ENCODE peak calls at places on chromosomes 11 and 22, in six cellular contexts. C, S, L, D, B and N are unnamed samples.

GRCh38 chr22:17699696-17700330 is 61.3 kb downstream of the BCL2L13 start:
- DNase-seq in B (no peak), C (no peak), S (no peak), D (no peak), L (no peak), N (no peak)

GRCh38 chr22:20396639-20397038 is 2.7 kb downstream of the ZNF74 start:
- DNase-seq in L (no peak), B (no peak), D (no peak), C (no peak), S (no peak), N (no peak)

GRCh38 chr11:116217006-116217405 is 555.8 kb downstream of the BUD13 start:
- DNase-seq in C (peak), L (peak), B (no peak), S (no peak), D (peak), N (no peak)

GRCh38 chr11:11456896-11457295 is 103.8 kb upstream of the CSNK2A3 start:
- DNase-seq in S (no peak), C (no peak), B (no peak), L (no peak), D (no peak), N (no peak)

GRCh38 chr11:134589155-134589554 is 177.1 kb upstream of the B3GAT1 start:
- DNase-seq in D (no peak), B (no peak), S (no peak), L (no peak), C (no peak), N (no peak)

GRCh38 chr11:76617553-76618265 is 52.8 kb downstream of the LRRC32 start:
- DNase-seq in B (peak), D (no peak), L (no peak), C (no peak), S (no peak), N (no peak)

GRCh38 chr11:81772161-81772560 is 961.5 kb downstream of the FAM181B start:
- DNase-seq in L (no peak), D (peak), S (no peak), B (no peak), C (no peak), N (no peak)

GRCh38 chr22:48354082-48354481 is 1473.6 kb downstream of the BRD1 start:
- DNase-seq in S (no peak), D (no peak), B (no peak), L (peak), C (peak), N (no peak)

GRCh38 chr11:68960299-68961071 is 20.3 kb downstream of the MRGPRD start:
- DNase-seq in S (peak), L (no peak), C (no peak), B (no peak), D (no peak), N (no peak)

GRCh38 chr22:42697542-42698013 is 23.1 kb downstream of the A4GALT start:
- DNase-seq in S (no peak), C (no peak), D (peak), B (peak), L (peak), N (peak)

GRCh38 chr22:27642104-27642800 is 159.3 kb downstream of the MN1 start:
- DNase-seq in S (peak), C (no peak), D (no peak), B (no peak), L (no peak), N (no peak)

GRCh38 chr11:125201525-125202121 is 37.1 kb downstream of the PKNOX2 start:
- DNase-seq in B (no peak), D (peak), L (no peak), C (peak), S (no peak), N (peak)

GRCh38 chr11:84800755-84801346 is 826.3 kb downstream of the DLG2 start:
- DNase-seq in L (peak), B (no peak), S (no peak), D (no peak), C (no peak), N (peak)

GRCh38 chr11:77080643-77081210 is 14.0 kb downstream of the CAPN5 start:
- DNase-seq in C (no peak), S (no peak), L (no peak), B (peak), D (no peak), N (no peak)

GRCh38 chr11:32034149-32034548 is 56.7 kb upstream of the RCN1 start:
- DNase-seq in C (no peak), S (no peak), B (no peak), D (no peak), L (no peak), N (no peak)

GRCh38 chr11:2991477-2992233 is 474 bp downstream of the NAP1L4 start:
- DNase-seq in S (no peak), C (peak), L (peak), B (peak), D (peak), N (no peak)

GRCh38 chr11:88324562-88325345 is 12.8 kb downstream of the CTSC start:
- DNase-seq in B (no peak), C (no peak), S (no peak), D (no peak), L (no peak), N (no peak)

GRCh38 chr11:64644348-64645242 is 53.6 kb downstream of the SLC22A12 start:
- DNase-seq in D (no peak), S (no peak), C (no peak), L (no peak), B (peak), N (no peak)

GRCh38 chr22:26174280-26174679 is 5.0 kb downstream of the SEZ6L start:
- DNase-seq in D (no peak), L (peak), B (no peak), S (no peak), C (no peak), N (no peak)

GRCh38 chr11:72643547-72643946 is 30.7 kb downstream of the PDE2A start:
- DNase-seq in S (no peak), D (peak), B (no peak), C (no peak), L (peak), N (peak)

GRCh38 chr11:36945384-36945783 is 347.3 kb upstream of the RAG2 start:
- DNase-seq in L (peak), D (no peak), S (no peak), C (no peak), B (no peak), N (no peak)

GRCh38 chr22:42114721-42115120 is 15.9 kb downstream of the CYP2D6 start:
- DNase-seq in B (peak), D (peak), L (peak), C (no peak), S (no peak), N (no peak)

GRCh38 chr22:25745341-25746011 is 3.5 kb downstream of the MYO18B start:
- DNase-seq in D (no peak), B (no peak), S (no peak), C (no peak), L (peak), N (no peak)

GRCh38 chr11:2810401-2811205 is 75.0 kb downstream of the CDKN1C start:
- DNase-seq in C (peak), S (peak), D (no peak), B (no peak), L (no peak), N (no peak)

DNA sequence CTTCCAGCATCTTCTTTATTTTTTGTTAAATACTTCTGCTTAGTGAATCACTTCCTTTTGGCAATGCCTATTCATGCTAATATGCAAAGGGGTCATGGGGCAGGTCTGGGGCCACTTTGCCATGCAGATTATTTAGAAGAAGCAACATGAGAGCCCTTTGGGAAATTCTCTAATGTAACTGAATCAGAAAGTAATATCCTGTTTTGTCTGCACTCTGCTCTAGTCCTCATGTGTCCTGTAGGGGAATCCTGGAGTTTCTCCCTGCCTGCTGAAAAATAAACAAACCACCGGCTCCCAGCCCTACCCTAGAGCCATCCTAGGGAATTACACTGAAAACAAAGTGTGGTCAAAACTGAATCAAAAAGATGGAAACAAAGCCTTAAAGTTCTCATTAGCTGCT is 176.4 kb upstream of the POU2AF2 start:
- DNase-seq in B (no peak), D (no peak), S (no peak), C (no peak), L (peak), N (no peak)
- TF ChIP-seq CTCF in B (no peak), D (no peak), S (peak), C (no peak), L (no peak), N (no peak)

DNA sequence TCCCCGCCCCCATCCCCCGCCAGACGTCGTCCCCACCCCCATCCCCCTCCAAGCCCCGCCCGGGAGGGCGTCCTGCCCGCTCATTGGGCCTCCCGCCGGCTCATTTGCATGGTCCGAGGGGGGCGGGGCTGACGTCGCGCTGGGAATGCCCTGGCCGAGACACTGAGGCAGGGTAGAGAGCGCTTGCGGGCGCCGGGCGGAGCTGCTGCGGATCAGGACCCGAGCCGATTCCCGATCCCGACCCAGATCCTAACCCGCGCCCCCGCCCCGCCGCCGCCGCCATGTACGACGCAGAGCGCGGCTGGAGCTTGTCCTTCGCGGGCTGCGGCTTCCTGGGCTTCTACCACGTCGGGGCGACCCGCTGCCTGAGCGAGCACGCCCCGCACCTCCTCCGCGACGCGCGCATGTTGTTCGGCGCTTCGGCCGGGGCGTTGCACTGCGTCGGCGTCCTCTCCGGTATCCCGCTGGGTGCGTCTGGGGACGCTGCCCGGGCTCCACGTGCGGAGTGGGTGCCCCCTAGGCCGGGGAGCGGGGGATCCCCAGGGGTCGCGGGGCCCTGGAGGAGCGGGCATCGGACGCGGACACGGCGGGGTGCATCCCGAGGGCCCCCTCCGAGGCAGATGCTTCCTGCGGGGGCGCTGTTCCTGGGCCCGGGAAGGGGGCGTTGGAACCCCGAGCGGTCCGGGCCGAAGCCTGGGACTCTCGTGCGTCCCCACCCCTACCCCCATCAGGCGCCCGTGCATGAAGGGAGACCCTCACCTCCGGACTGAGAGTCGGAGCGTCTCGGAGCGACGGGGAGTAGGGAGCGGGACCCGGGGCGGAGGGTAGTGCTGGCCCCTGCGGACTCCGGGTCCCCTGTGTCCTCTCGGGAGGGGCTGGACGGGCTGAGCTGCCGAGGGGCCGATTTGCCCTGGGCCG is at the start of gene PNPLA3:
- DNase-seq in D (peak), C (peak), L (peak), S (no peak), B (peak), N (peak)
- TF ChIP-seq CTCF in D (no peak), C (no peak), L (peak), S (peak), B (no peak), N (peak)

GRCh38 chr22:35314161-35314942 is 14.7 kb downstream of the TOM1 start:
- DNase-seq in L (no peak), D (no peak), B (peak), S (no peak), C (peak), N (no peak)

GRCh38 chr22:35311551-35311999 is 11.9 kb downstream of the TOM1 start:
- DNase-seq in D (no peak), S (no peak), L (no peak), B (peak), C (peak), N (no peak)

GRCh38 chr22:35313311-35314121 is 13.8 kb downstream of the TOM1 start:
- DNase-seq in B (peak), L (peak), S (no peak), D (peak), C (peak), N (peak)

GRCh38 chr22:35310556-35311550 is 11.2 kb downstream of the TOM1 start:
- DNase-seq in L (no peak), S (no peak), C (peak), B (no peak), D (peak), N (peak)

GRCh38 chr22:35312198-35313059 is 12.7 kb downstream of the TOM1 start:
- DNase-seq in S (no peak), L (no peak), C (peak), B (peak), D (peak), N (peak)
- TF ChIP-seq CTCF in S (no peak), L (no peak), C (no peak), B (no peak), D (no peak), N (no peak)

GRCh38 chr22:21989049-21989448 is 6.5 kb upstream of the TOP3B start:
- DNase-seq in S (no peak), C (no peak), L (no peak), D (no peak), B (no peak), N (no peak)

GRCh38 chr22:21991309-21991596 is 8.7 kb upstream of the TOP3B start:
- DNase-seq in L (no peak), B (no peak), C (no peak), D (no peak), S (no peak), N (no peak)

GRCh38 chr22:21992593-21993237 is 10.1 kb upstream of the TOP3B start:
- DNase-seq in L (no peak), S (no peak), B (no peak), C (no peak), D (no peak), N (no peak)

GRCh38 chr22:21991774-21992173 is 9.2 kb upstream of the TOP3B start:
- DNase-seq in S (no peak), L (no peak), C (no peak), D (no peak), B (no peak), N (no peak)

DNA sequence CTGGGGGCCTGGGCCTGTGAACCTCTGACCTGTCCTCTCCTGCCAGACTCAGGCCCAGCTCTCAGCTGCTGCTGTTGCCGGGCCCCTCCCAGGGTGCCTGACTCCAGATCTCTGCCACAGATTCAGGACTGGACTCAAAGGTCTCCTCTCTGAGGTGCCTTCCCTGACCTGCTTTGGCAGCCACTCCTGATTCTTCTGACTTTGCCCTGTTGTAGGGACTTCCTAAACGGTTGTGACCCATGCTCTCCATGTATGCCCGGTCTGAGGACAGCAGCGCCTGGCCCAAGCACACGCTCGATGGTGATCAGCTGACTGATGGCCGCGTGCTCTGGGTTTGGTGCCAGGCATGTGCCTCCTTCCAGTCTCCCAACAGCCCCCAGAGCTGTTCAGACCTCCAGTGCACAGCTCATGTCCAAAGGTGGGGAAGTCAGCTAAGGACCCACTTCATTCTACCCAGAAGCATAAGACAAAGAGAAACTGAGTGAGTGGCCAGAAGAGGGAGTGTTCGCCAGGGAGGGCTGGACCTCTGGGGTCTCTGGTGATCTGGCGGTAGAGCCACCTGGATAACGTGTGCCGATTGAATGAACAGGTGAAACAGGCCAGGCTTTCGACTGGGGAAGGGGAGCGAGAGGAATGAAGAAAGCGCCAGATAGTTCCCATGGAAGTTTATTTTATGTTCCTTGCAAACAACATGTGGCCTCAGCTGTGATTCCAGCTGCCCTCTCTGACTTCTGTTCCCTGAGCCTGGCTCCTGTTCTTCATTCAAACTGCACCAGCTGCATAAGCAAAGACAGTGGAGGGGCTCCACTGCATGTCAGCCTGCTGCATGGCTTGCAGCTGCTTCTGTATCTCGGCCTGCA is 8.1 kb upstream of the TOP3B start:
- DNase-seq in D (no peak), L (no peak), C (no peak), B (no peak), S (no peak), N (no peak)
- TF ChIP-seq CTCF in D (no peak), L (no peak), C (no peak), B (no peak), S (no peak), N (no peak)

GRCh38 chr11:7536102-7536501 is 22.3 kb downstream of the PPFIBP2 start:
- DNase-seq in B (peak), D (peak), L (peak), C (no peak), S (no peak), N (peak)
- TF ChIP-seq CTCF in B (no peak), D (no peak), L (no peak), C (peak), S (peak), N (no peak)

DNA sequence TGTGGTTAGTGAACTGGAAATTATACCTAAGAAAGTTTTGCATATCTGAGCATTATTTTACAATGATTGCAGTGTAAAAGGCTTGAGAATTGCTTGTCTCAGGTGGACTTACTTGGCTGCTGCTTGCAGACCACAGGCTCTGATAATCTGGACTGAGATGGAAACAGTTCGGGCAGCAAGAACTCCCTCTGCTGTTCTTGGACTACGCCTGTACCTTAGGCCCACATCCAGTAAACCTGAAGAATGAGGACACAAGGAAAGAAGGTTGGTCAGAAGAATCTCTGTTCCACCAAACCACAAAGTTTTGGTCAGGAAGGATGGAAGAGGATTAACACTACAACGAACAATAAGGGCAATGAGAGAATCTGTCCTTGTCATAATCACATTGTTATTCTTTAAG is 80.1 kb downstream of the C2CD3 start:
- DNase-seq in C (no peak), D (no peak), B (no peak), S (no peak), L (peak), N (peak)
- TF ChIP-seq CTCF in C (no peak), D (no peak), B (no peak), S (peak), L (peak), N (no peak)